ENCODE peak calls at places on chromosome 2, in five cellular contexts. T is activated CD8-positive, alpha-beta memory T cell treated with anti-CD3 and anti-CD28 coated beads for 24 hours; G is mesothelial cell of epicardium; P is anterior cingulate cortex; W is GM23248. I is an unnamed sample.

GRCh38 chr2:240989451-240990265 is 8.8 kb upstream of the SNED1 start:
- DNase-seq in T (no peak), G (peak; percentile 20), P (no peak), W (peak; percentile 49), I (no peak)

GRCh38 chr2:127810156-127810636 is 775 bp downstream of the WDR33 start:
- DNase-seq in T (no peak), G (no peak), P (no peak), W (peak; percentile 64), I (peak; percentile 66)

GRCh38 chr2:64196986-64197385 is 52.8 kb upstream of the PELI1 start:
- DNase-seq in T (no peak), G (no peak), P (no peak), W (no peak), I (no peak)

GRCh38 chr2:119387381-119388129 is 20.8 kb downstream of the DBI start:
- DNase-seq in T (peak; percentile 57), G (no peak), P (peak; percentile 61), W (peak; percentile 87), I (peak; percentile 79)

GRCh38 chr2:182496596-182496995 is 69.8 kb upstream of the PDE1A start:
- DNase-seq in T (no peak), G (no peak), P (no peak), W (no peak), I (no peak)

GRCh38 chr2:116513991-116514390 is 1300.5 kb upstream of the DDX18 start:
- DNase-seq in T (no peak), G (no peak), P (no peak), W (no peak), I (no peak)

GRCh38 chr2:100976634-100977391 is 25.3 kb upstream of the RPL31 start:
- DNase-seq in T (no peak), G (no peak), P (no peak), W (no peak), I (no peak)

GRCh38 chr2:190627881-190628412 is 20.9 kb upstream of the NAB1 start:
- DNase-seq in T (peak; percentile 64), G (no peak), P (no peak), W (peak; percentile 73), I (peak; percentile 54)

GRCh38 chr2:38691994-38692393 is 26.1 kb downstream of the GALM start:
- DNase-seq in T (no peak), G (no peak), P (no peak), W (no peak), I (no peak)

GRCh38 chr2:15367715-15368114 is 193.4 kb downstream of the NBAS start:
- DNase-seq in T (no peak), G (no peak), P (no peak), W (no peak), I (no peak)

GRCh38 chr2:200177971-200178911 is 128.3 kb upstream of the SPATS2L start:
- DNase-seq in T (no peak), G (no peak), P (peak; percentile 9), W (peak; percentile 49), I (peak; percentile 22)

GRCh38 chr2:164023896-164024295 is 288.1 kb upstream of the FIGN start:
- DNase-seq in T (no peak), G (no peak), P (no peak), W (no peak), I (no peak)

GRCh38 chr2:58731488-58731869 is 490.4 kb upstream of the FANCL start:
- DNase-seq in T (no peak), G (no peak), P (no peak), W (no peak), I (no peak)

GRCh38 chr2:190506666-190507065 is 27.9 kb downstream of the NEMP2 start:
- DNase-seq in T (no peak), G (no peak), P (no peak), W (no peak), I (no peak)

GRCh38 chr2:207337234-207338219 is 171.8 kb upstream of the KLF7 start:
- DNase-seq in T (no peak), G (no peak), P (no peak), W (peak; percentile 43), I (no peak)

GRCh38 chr2:232876071-232876977 is 6.3 kb downstream of the SNORC start:
- DNase-seq in T (no peak), G (no peak), P (no peak), W (peak; percentile 40), I (peak; percentile 35)

GRCh38 chr2:15908371-15908770 is 32.0 kb upstream of the MYCN start:
- DNase-seq in T (no peak), G (no peak), P (no peak), W (no peak), I (no peak)

GRCh38 chr2:81894451-81894990 is 1590.0 kb upstream of the LRRTM1 start:
- DNase-seq in T (no peak), G (no peak), P (no peak), W (no peak), I (no peak)

GRCh38 chr2:168494190-168494711 is 38.2 kb downstream of the CERS6 start:
- DNase-seq in T (no peak), G (no peak), P (no peak), W (peak; percentile 11), I (no peak)

GRCh38 chr2:170701011-170701410 is 14.1 kb upstream of the SP5 start:
- DNase-seq in T (no peak), G (no peak), P (no peak), W (no peak), I (no peak)

GRCh38 chr2:169141713-169142352 is 72.5 kb downstream of the DHRS9 start:
- DNase-seq in T (peak; percentile 82), G (no peak), P (no peak), W (peak; percentile 78), I (peak; percentile 78)

GRCh38 chr2:238024986-238025385 is 35.8 kb upstream of the SCLY start:
- DNase-seq in T (no peak), G (no peak), P (no peak), W (peak; percentile 62), I (no peak)

GRCh38 chr2:172288603-172289002 is 138.8 kb upstream of the ITGA6 start:
- DNase-seq in T (no peak), G (no peak), P (no peak), W (peak; percentile 34), I (no peak)

GRCh38 chr2:41859615-41860014 is 188.2 kb upstream of the PKDCC start:
- DNase-seq in T (no peak), G (no peak), P (no peak), W (no peak), I (no peak)

GRCh38 chr2:70029814-70030409 is 57.4 kb upstream of the PCBP1 start:
- DNase-seq in T (no peak), G (no peak), P (no peak), W (peak; percentile 76), I (peak; percentile 31)

GRCh38 chr2:3738454-3738853 is 35.1 kb downstream of the DCDC2C start:
- DNase-seq in T (no peak), G (no peak), P (no peak), W (peak; percentile 66), I (peak; percentile 10)

GRCh38 chr2:122478773-122479172 is 723.3 kb downstream of the TSN start:
- DNase-seq in T (no peak), G (no peak), P (no peak), W (peak; percentile 40), I (no peak)

GRCh38 chr2:210722092-210722491 is 165.7 kb downstream of the CPS1 start:
- DNase-seq in T (no peak), G (no peak), P (no peak), W (no peak), I (no peak)

GRCh38 chr2:217610411-217610814 is 392.4 kb downstream of the TNS1 start:
- DNase-seq in T (peak; percentile 81), G (no peak), P (no peak), W (no peak), I (no peak)

GRCh38 chr2:189293164-189293563 is 113.6 kb upstream of the COL5A2 start:
- DNase-seq in T (no peak), G (no peak), P (no peak), W (peak; percentile 88), I (no peak)

GRCh38 chr2:191178806-191179514 is 28.2 kb upstream of the STAT4 start:
- DNase-seq in T (no peak), G (no peak), P (no peak), W (peak; percentile 90), I (no peak)

I was measured in adipocyte.